ENCODE peak calls at places on chromosomes 12 and 14, in nine cellular contexts. One of them, this sample, is unnamed.
A peak's percentile ranks its signal among the peaks of the same experiment; 100 is the strongest.

GRCh38 chr14:96267336-96267735 is 11.3 kb downstream of the BDKRB1 start:
- DNase-seq in ovary: no peak
- DNase-seq in A549: no peak
- DNase-seq in AG04450: peak; percentile 69
- DNase-seq in retinal pigment epithelial cell: peak; percentile 48
- DNase-seq in neural progenitor cell: no peak
- DNase-seq in GM06990: no peak
- DNase-seq in neuronal stem cell: no peak
- DNase-seq in uterus: peak; percentile 38
- DNase-seq in this sample: peak; percentile 79

GRCh38 chr12:82524020-82524419 is 162.7 kb upstream of the TMTC2 start:
- DNase-seq in ovary: no peak
- DNase-seq in A549: peak; percentile 5
- DNase-seq in AG04450: no peak
- DNase-seq in retinal pigment epithelial cell: no peak
- DNase-seq in neural progenitor cell: no peak
- DNase-seq in GM06990: no peak
- DNase-seq in neuronal stem cell: no peak
- DNase-seq in uterus: no peak
- DNase-seq in this sample: no peak

GRCh38 chr12:129312048-129312447 is 458.8 kb downstream of the GLT1D1 start:
- DNase-seq in ovary: no peak
- DNase-seq in A549: no peak
- DNase-seq in AG04450: no peak
- DNase-seq in retinal pigment epithelial cell: no peak
- DNase-seq in neural progenitor cell: peak; percentile 48
- DNase-seq in GM06990: no peak
- DNase-seq in neuronal stem cell: peak; percentile 18
- DNase-seq in uterus: no peak
- DNase-seq in this sample: no peak

GRCh38 chr14:91144425-91145145 is 30.7 kb downstream of the DGLUCY start:
- DNase-seq in ovary: no peak
- DNase-seq in A549: no peak
- DNase-seq in AG04450: peak; percentile 52
- DNase-seq in retinal pigment epithelial cell: peak; percentile 35
- DNase-seq in neural progenitor cell: peak; percentile 27
- DNase-seq in GM06990: no peak
- DNase-seq in neuronal stem cell: no peak
- DNase-seq in uterus: no peak
- DNase-seq in this sample: peak; percentile 76

GRCh38 chr14:105275267-105275946 is 25.4 kb downstream of the BRF1 start:
- DNase-seq in ovary: no peak
- DNase-seq in A549: no peak
- DNase-seq in AG04450: peak; percentile 18
- DNase-seq in retinal pigment epithelial cell: no peak
- DNase-seq in neural progenitor cell: no peak
- DNase-seq in GM06990: no peak
- DNase-seq in neuronal stem cell: no peak
- DNase-seq in uterus: no peak
- DNase-seq in this sample: peak; percentile 51

GRCh38 chr14:52458721-52459085 is 93.6 kb downstream of the TXNDC16 start:
- DNase-seq in ovary: no peak
- DNase-seq in A549: no peak
- DNase-seq in AG04450: no peak
- DNase-seq in retinal pigment epithelial cell: no peak
- DNase-seq in neural progenitor cell: no peak
- DNase-seq in GM06990: no peak
- DNase-seq in neuronal stem cell: no peak
- DNase-seq in uterus: no peak
- DNase-seq in this sample: peak; percentile 42

GRCh38 chr14:54803396-54803795 is 99.2 kb downstream of the GCH1 start:
- DNase-seq in ovary: no peak
- DNase-seq in A549: no peak
- DNase-seq in AG04450: no peak
- DNase-seq in retinal pigment epithelial cell: no peak
- DNase-seq in neural progenitor cell: no peak
- DNase-seq in GM06990: no peak
- DNase-seq in neuronal stem cell: no peak
- DNase-seq in uterus: no peak
- DNase-seq in this sample: no peak

GRCh38 chr12:109052097-109052414 is 320 bp upstream of the USP30 start:
- DNase-seq in ovary: no peak
- DNase-seq in A549: no peak
- DNase-seq in AG04450: no peak
- DNase-seq in retinal pigment epithelial cell: no peak
- DNase-seq in neural progenitor cell: no peak
- DNase-seq in GM06990: no peak
- DNase-seq in neuronal stem cell: no peak
- DNase-seq in uterus: no peak
- DNase-seq in this sample: no peak

GRCh38 chr12:61311413-61311812 is 948.8 kb upstream of the USP15 start:
- DNase-seq in ovary: no peak
- DNase-seq in A549: no peak
- DNase-seq in AG04450: no peak
- DNase-seq in retinal pigment epithelial cell: no peak
- DNase-seq in neural progenitor cell: no peak
- DNase-seq in GM06990: no peak
- DNase-seq in neuronal stem cell: no peak
- DNase-seq in uterus: no peak
- DNase-seq in this sample: no peak

GRCh38 chr14:100030441-100031153 is 34.6 kb upstream of the EVL start:
- DNase-seq in ovary: no peak
- DNase-seq in A549: peak; percentile 25
- DNase-seq in AG04450: peak; percentile 74
- DNase-seq in retinal pigment epithelial cell: peak; percentile 95
- DNase-seq in neural progenitor cell: no peak
- DNase-seq in GM06990: no peak
- DNase-seq in neuronal stem cell: no peak
- DNase-seq in uterus: no peak
- DNase-seq in this sample: peak; percentile 88

GRCh38 chr12:128455849-128456248 is 188.9 kb downstream of the TMEM132C start:
- DNase-seq in ovary: no peak
- DNase-seq in A549: no peak
- DNase-seq in AG04450: no peak
- DNase-seq in retinal pigment epithelial cell: no peak
- DNase-seq in neural progenitor cell: no peak
- DNase-seq in GM06990: no peak
- DNase-seq in neuronal stem cell: no peak
- DNase-seq in uterus: no peak
- DNase-seq in this sample: no peak

GRCh38 chr12:13864081-13864673 is 117.2 kb downstream of the GRIN2B start:
- DNase-seq in ovary: peak; percentile 59
- DNase-seq in A549: peak; percentile 65
- DNase-seq in AG04450: peak; percentile 20
- DNase-seq in retinal pigment epithelial cell: peak; percentile 24
- DNase-seq in neural progenitor cell: peak; percentile 81
- DNase-seq in GM06990: peak; percentile 6
- DNase-seq in neuronal stem cell: peak; percentile 57
- DNase-seq in uterus: peak; percentile 51
- DNase-seq in this sample: peak; percentile 73

GRCh38 chr14:90568405-90568804 is 171.6 kb downstream of the CALM1 start:
- DNase-seq in ovary: no peak
- DNase-seq in A549: no peak
- DNase-seq in AG04450: no peak
- DNase-seq in retinal pigment epithelial cell: peak; percentile 52
- DNase-seq in neural progenitor cell: no peak
- DNase-seq in GM06990: no peak
- DNase-seq in neuronal stem cell: no peak
- DNase-seq in uterus: no peak
- DNase-seq in this sample: no peak

GRCh38 chr14:38012056-38012455 is 195.6 kb upstream of the SSTR1 start:
- DNase-seq in ovary: no peak
- DNase-seq in A549: no peak
- DNase-seq in AG04450: no peak
- DNase-seq in retinal pigment epithelial cell: no peak
- DNase-seq in neural progenitor cell: no peak
- DNase-seq in GM06990: no peak
- DNase-seq in neuronal stem cell: no peak
- DNase-seq in uterus: no peak
- DNase-seq in this sample: no peak

DNA sequence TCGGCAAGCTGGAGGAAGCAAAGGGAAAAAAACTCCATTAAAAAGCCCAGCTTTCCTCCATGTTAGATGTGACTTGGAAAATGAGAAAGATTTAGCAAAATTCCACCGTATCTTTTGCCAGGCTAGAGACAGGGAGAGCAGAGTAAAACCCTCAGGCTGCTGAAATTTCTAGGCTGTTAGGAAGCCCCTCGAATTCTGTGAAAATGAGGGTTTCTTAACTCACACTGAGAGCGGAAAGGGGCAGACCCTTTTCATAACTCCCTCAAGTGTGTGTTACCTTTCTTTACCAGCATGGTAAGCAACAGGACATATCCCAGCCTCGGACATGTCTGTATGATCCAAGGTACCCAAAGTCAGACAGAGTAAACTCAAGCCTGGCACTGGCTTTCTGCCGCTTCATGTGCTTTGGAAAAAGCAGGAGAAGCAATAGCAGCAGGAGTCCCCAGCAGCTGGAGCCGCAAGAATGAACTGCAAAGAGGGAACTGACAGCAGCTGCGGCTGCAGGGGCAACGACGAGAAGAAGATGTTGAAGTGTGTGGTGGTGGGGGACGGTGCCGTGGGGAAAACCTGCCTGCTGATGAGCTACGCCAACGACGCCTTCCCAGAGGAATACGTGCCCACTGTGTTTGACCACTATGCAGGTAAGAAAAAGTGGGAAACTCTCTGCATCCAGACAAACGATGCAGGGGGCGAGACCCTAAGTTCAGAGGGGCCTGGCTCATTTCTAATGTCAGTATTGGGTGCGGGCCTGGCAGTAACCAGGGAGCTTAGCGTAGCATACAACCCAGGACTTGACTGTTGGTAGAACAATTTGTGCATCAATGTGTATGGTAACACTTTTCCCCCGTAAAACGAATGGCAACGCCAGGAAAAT is at the start of gene RHOJ:
- DNase-seq in ovary: peak; percentile 55
- DNase-seq in A549: no peak
- DNase-seq in AG04450: no peak
- DNase-seq in retinal pigment epithelial cell: no peak
- DNase-seq in neural progenitor cell: peak; percentile 83
- DNase-seq in GM06990: no peak
- DNase-seq in neuronal stem cell: peak; percentile 27
- DNase-seq in uterus: peak; percentile 25
- DNase-seq in this sample: peak; percentile 46
- H3K4me3 ChIP-seq in ovary: peak within 1 kb of the TSS; percentile 43
- H3K4me3 ChIP-seq in A549: peak within 1 kb of the TSS; percentile 14
- H3K4me3 ChIP-seq in AG04450: peak within 1 kb of the TSS; percentile 77
- H3K4me3 ChIP-seq in retinal pigment epithelial cell: peak within 1 kb of the TSS; percentile 57
- H3K4me3 ChIP-seq in neural progenitor cell: peak within 1 kb of the TSS; percentile 35
- H3K4me3 ChIP-seq in GM06990: no peak within 1 kb of the TSS
- H3K4me3 ChIP-seq in neuronal stem cell: no peak within 1 kb of the TSS
- H3K4me3 ChIP-seq in uterus: peak within 1 kb of the TSS; percentile 51
- H3K4me3 ChIP-seq in this sample: peak within 1 kb of the TSS; percentile 75

GRCh38 chr12:3230758-3231375 is 153.7 kb downstream of the TSPAN9 start:
- DNase-seq in ovary: no peak
- DNase-seq in A549: no peak
- DNase-seq in AG04450: no peak
- DNase-seq in retinal pigment epithelial cell: no peak
- DNase-seq in neural progenitor cell: no peak
- DNase-seq in GM06990: no peak
- DNase-seq in neuronal stem cell: no peak
- DNase-seq in uterus: no peak
- DNase-seq in this sample: no peak
- H3K4me3 ChIP-seq in ovary: no peak overlapping the region
- H3K4me3 ChIP-seq in A549: no peak overlapping the region
- H3K4me3 ChIP-seq in AG04450: no peak overlapping the region
- H3K4me3 ChIP-seq in retinal pigment epithelial cell: no peak overlapping the region
- H3K4me3 ChIP-seq in neural progenitor cell: no peak overlapping the region
- H3K4me3 ChIP-seq in GM06990: no peak overlapping the region
- H3K4me3 ChIP-seq in neuronal stem cell: no peak overlapping the region
- H3K4me3 ChIP-seq in uterus: no peak overlapping the region
- H3K4me3 ChIP-seq in this sample: no peak overlapping the region

GRCh38 chr14:94689218-94689984 is 77.2 kb downstream of the SERPINA3 start:
- DNase-seq in ovary: peak; percentile 86
- DNase-seq in A549: peak; percentile 70
- DNase-seq in AG04450: no peak
- DNase-seq in retinal pigment epithelial cell: no peak
- DNase-seq in neural progenitor cell: peak; percentile 86
- DNase-seq in GM06990: peak; percentile 48
- DNase-seq in neuronal stem cell: peak; percentile 71
- DNase-seq in uterus: peak; percentile 71
- DNase-seq in this sample: peak; percentile 53
- H3K4me3 ChIP-seq in ovary: no peak overlapping the region
- H3K4me3 ChIP-seq in A549: peak overlapping the region; percentile 28
- H3K4me3 ChIP-seq in AG04450: no peak overlapping the region
- H3K4me3 ChIP-seq in retinal pigment epithelial cell: peak overlapping the region; percentile 23
- H3K4me3 ChIP-seq in neural progenitor cell: no peak overlapping the region
- H3K4me3 ChIP-seq in GM06990: no peak overlapping the region
- H3K4me3 ChIP-seq in neuronal stem cell: no peak overlapping the region
- H3K4me3 ChIP-seq in uterus: no peak overlapping the region
- H3K4me3 ChIP-seq in this sample: peak overlapping the region; percentile 27

GRCh38 chr12:116125084-116125483 is 152.4 kb downstream of the MED13L start:
- DNase-seq in ovary: no peak
- DNase-seq in A549: no peak
- DNase-seq in AG04450: no peak
- DNase-seq in retinal pigment epithelial cell: no peak
- DNase-seq in neural progenitor cell: no peak
- DNase-seq in GM06990: no peak
- DNase-seq in neuronal stem cell: no peak
- DNase-seq in uterus: no peak
- DNase-seq in this sample: no peak

GRCh38 chr12:116127858-116128257 is 149.6 kb downstream of the MED13L start:
- DNase-seq in ovary: no peak
- DNase-seq in A549: no peak
- DNase-seq in AG04450: no peak
- DNase-seq in retinal pigment epithelial cell: no peak
- DNase-seq in neural progenitor cell: peak; percentile 18
- DNase-seq in GM06990: no peak
- DNase-seq in neuronal stem cell: no peak
- DNase-seq in uterus: no peak
- DNase-seq in this sample: no peak

GRCh38 chr12:116125981-116126566 is 151.4 kb downstream of the MED13L start:
- DNase-seq in ovary: no peak
- DNase-seq in A549: no peak
- DNase-seq in AG04450: no peak
- DNase-seq in retinal pigment epithelial cell: no peak
- DNase-seq in neural progenitor cell: peak; percentile 24
- DNase-seq in GM06990: no peak
- DNase-seq in neuronal stem cell: no peak
- DNase-seq in uterus: no peak
- DNase-seq in this sample: no peak

GRCh38 chr12:116128779-116129178 is 148.7 kb downstream of the MED13L start:
- DNase-seq in ovary: no peak
- DNase-seq in A549: no peak
- DNase-seq in AG04450: no peak
- DNase-seq in retinal pigment epithelial cell: no peak
- DNase-seq in neural progenitor cell: no peak
- DNase-seq in GM06990: no peak
- DNase-seq in neuronal stem cell: no peak
- DNase-seq in uterus: no peak
- DNase-seq in this sample: no peak

DNA sequence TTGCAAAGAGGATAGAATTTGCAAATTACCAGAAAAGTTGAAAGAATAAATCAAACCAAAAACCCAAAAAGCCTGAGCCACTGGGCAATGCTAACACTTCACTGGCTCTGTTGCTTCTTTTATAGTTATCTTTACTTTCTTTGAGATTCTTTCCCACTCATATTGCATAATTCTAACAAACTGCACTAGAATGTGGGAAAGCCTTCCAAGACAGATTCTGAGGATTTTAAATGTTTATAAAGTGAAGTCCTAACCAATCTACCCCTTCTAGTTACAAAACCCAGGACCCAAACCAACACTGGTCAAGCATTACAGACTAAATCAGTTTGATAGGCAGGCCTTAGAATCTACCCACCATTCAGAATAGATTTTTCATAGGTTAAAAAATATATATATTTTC is 150.9 kb downstream of the MED13L start:
- DNase-seq in ovary: no peak
- DNase-seq in A549: no peak
- DNase-seq in AG04450: no peak
- DNase-seq in retinal pigment epithelial cell: no peak
- DNase-seq in neural progenitor cell: no peak
- DNase-seq in GM06990: no peak
- DNase-seq in neuronal stem cell: no peak
- DNase-seq in uterus: no peak
- DNase-seq in this sample: peak; percentile 51
- H3K4me3 ChIP-seq in ovary: no peak overlapping the region
- H3K4me3 ChIP-seq in A549: no peak overlapping the region
- H3K4me3 ChIP-seq in AG04450: no peak overlapping the region
- H3K4me3 ChIP-seq in retinal pigment epithelial cell: no peak overlapping the region
- H3K4me3 ChIP-seq in neural progenitor cell: no peak overlapping the region
- H3K4me3 ChIP-seq in GM06990: no peak overlapping the region
- H3K4me3 ChIP-seq in neuronal stem cell: no peak overlapping the region
- H3K4me3 ChIP-seq in uterus: no peak overlapping the region
- H3K4me3 ChIP-seq in this sample: no peak overlapping the region